ENCODE peak calls at places on chromosomes 5 and 9, in five cellular contexts. One of them, this sample, is unnamed.

GRCh38 chr5:68285857-68286611 is 70.5 kb downstream of the PIK3R1 start:
- DNase-seq in K562: peak
- DNase-seq in endothelial cell of umbilical vein: peak
- DNase-seq in HepG2: peak
- DNase-seq in HCT116: peak
- DNase-seq in this sample: peak

GRCh38 chr5:178365501-178366440 is 133.2 kb upstream of the PHYKPL start:
- DNase-seq in HepG2: no peak
- DNase-seq in K562: no peak
- DNase-seq in endothelial cell of umbilical vein: no peak
- DNase-seq in HCT116: no peak
- DNase-seq in this sample: no peak

GRCh38 chr9:304106-304505 is 89.4 kb downstream of the DOCK8 start:
- DNase-seq in endothelial cell of umbilical vein: no peak
- DNase-seq in K562: no peak
- DNase-seq in HepG2: no peak
- DNase-seq in HCT116: no peak
- DNase-seq in this sample: no peak

GRCh38 chr5:10288600-10289213 is 19.0 kb downstream of the CMBL start:
- DNase-seq in HepG2: no peak
- DNase-seq in endothelial cell of umbilical vein: no peak
- DNase-seq in HCT116: no peak
- DNase-seq in K562: no peak
- DNase-seq in this sample: no peak

GRCh38 chr9:89794918-89795317 is 190.1 kb downstream of the GADD45G start:
- DNase-seq in HepG2: no peak
- DNase-seq in K562: no peak
- DNase-seq in endothelial cell of umbilical vein: no peak
- DNase-seq in HCT116: no peak
- DNase-seq in this sample: no peak

GRCh38 chr5:170693701-170694100 is 89.8 kb upstream of the GABRP start:
- DNase-seq in HepG2: no peak
- DNase-seq in K562: no peak
- DNase-seq in HCT116: no peak
- DNase-seq in endothelial cell of umbilical vein: no peak
- DNase-seq in this sample: no peak

GRCh38 chr5:17315710-17316221 is 98.3 kb downstream of the BASP1 start:
- DNase-seq in K562: no peak
- DNase-seq in HCT116: no peak
- DNase-seq in HepG2: no peak
- DNase-seq in endothelial cell of umbilical vein: no peak
- DNase-seq in this sample: no peak

GRCh38 chr5:43156388-43156787 is 35.6 kb upstream of the NIM1K start:
- DNase-seq in endothelial cell of umbilical vein: no peak
- DNase-seq in HepG2: no peak
- DNase-seq in K562: no peak
- DNase-seq in HCT116: no peak
- DNase-seq in this sample: no peak

GRCh38 chr9:96875460-96876142 is 21.3 kb upstream of the ZNF782 start:
- DNase-seq in endothelial cell of umbilical vein: peak
- DNase-seq in K562: no peak
- DNase-seq in HepG2: peak
- DNase-seq in HCT116: peak
- DNase-seq in this sample: peak

GRCh38 chr5:41176952-41177351 is 36.4 kb downstream of the C6 start:
- DNase-seq in K562: no peak
- DNase-seq in HepG2: no peak
- DNase-seq in endothelial cell of umbilical vein: no peak
- DNase-seq in HCT116: no peak
- DNase-seq in this sample: no peak

GRCh38 chr9:33908114-33908513 is 91.2 kb downstream of the UBE2R2 start:
- DNase-seq in HCT116: no peak
- DNase-seq in K562: no peak
- DNase-seq in HepG2: no peak
- DNase-seq in endothelial cell of umbilical vein: no peak
- DNase-seq in this sample: no peak

GRCh38 chr9:18721267-18722079 is 247.5 kb downstream of the ADAMTSL1 start:
- DNase-seq in HepG2: no peak
- DNase-seq in K562: no peak
- DNase-seq in HCT116: no peak
- DNase-seq in endothelial cell of umbilical vein: no peak
- DNase-seq in this sample: no peak

GRCh38 chr5:95760291-95761191 is 29.4 kb downstream of the RHOBTB3 start:
- DNase-seq in HCT116: no peak
- DNase-seq in K562: no peak
- DNase-seq in endothelial cell of umbilical vein: peak
- DNase-seq in HepG2: peak
- DNase-seq in this sample: peak

GRCh38 chr9:2800385-2801179 is 43.3 kb downstream of the PUM3 start:
- DNase-seq in HepG2: peak
- DNase-seq in K562: no peak
- DNase-seq in endothelial cell of umbilical vein: no peak
- DNase-seq in HCT116: no peak
- DNase-seq in this sample: no peak

GRCh38 chr9:134570151-134570621 is 71.4 kb upstream of the COL5A1 start:
- DNase-seq in K562: no peak
- DNase-seq in HepG2: no peak
- DNase-seq in endothelial cell of umbilical vein: no peak
- DNase-seq in HCT116: no peak
- DNase-seq in this sample: no peak

GRCh38 chr5:159877894-159878448 is 38.3 kb upstream of the ADRA1B start:
- DNase-seq in endothelial cell of umbilical vein: no peak
- DNase-seq in HCT116: no peak
- DNase-seq in HepG2: no peak
- DNase-seq in K562: no peak
- DNase-seq in this sample: no peak

GRCh38 chr5:124021066-124021641 is 509.2 kb downstream of the CSNK1G3 start:
- DNase-seq in K562: no peak
- DNase-seq in HepG2: no peak
- DNase-seq in HCT116: no peak
- DNase-seq in endothelial cell of umbilical vein: no peak
- DNase-seq in this sample: no peak

GRCh38 chr5:57007349-57007748 is 55.4 kb upstream of the MIER3 start:
- DNase-seq in HCT116: no peak
- DNase-seq in HepG2: no peak
- DNase-seq in K562: no peak
- DNase-seq in endothelial cell of umbilical vein: no peak
- DNase-seq in this sample: no peak

GRCh38 chr5:108238936-108239887 is 142.7 kb downstream of the FBXL17 start:
- DNase-seq in HepG2: no peak
- DNase-seq in endothelial cell of umbilical vein: no peak
- DNase-seq in HCT116: peak
- DNase-seq in K562: no peak
- DNase-seq in this sample: no peak

GRCh38 chr9:136338511-136338910 is 11.2 kb downstream of the GPSM1 start:
- DNase-seq in K562: no peak
- DNase-seq in endothelial cell of umbilical vein: no peak
- DNase-seq in HCT116: no peak
- DNase-seq in HepG2: no peak
- DNase-seq in this sample: no peak

GRCh38 chr5:115366223-115366622 is 69.8 kb upstream of the CCDC112 start:
- DNase-seq in K562: peak
- DNase-seq in HCT116: no peak
- DNase-seq in HepG2: no peak
- DNase-seq in endothelial cell of umbilical vein: peak
- DNase-seq in this sample: no peak

GRCh38 chr5:170341545-170341944 is 44.0 kb upstream of the LCP2 start:
- DNase-seq in HepG2: no peak
- DNase-seq in K562: no peak
- DNase-seq in HCT116: no peak
- DNase-seq in endothelial cell of umbilical vein: no peak
- DNase-seq in this sample: no peak

GRCh38 chr5:73395274-73395673 is 53.3 kb downstream of the FOXD1 start:
- DNase-seq in K562: no peak
- DNase-seq in HepG2: no peak
- DNase-seq in HCT116: no peak
- DNase-seq in endothelial cell of umbilical vein: no peak
- DNase-seq in this sample: no peak

GRCh38 chr9:135536166-135536565 is 9.8 kb upstream of the OBP2A start:
- DNase-seq in endothelial cell of umbilical vein: no peak
- DNase-seq in HepG2: no peak
- DNase-seq in K562: no peak
- DNase-seq in HCT116: no peak
- DNase-seq in this sample: no peak

GRCh38 chr9:37920471-37921167 is 16.7 kb upstream of the SLC25A51 start:
- DNase-seq in HepG2: no peak
- DNase-seq in K562: peak
- DNase-seq in HCT116: no peak
- DNase-seq in endothelial cell of umbilical vein: no peak
- DNase-seq in this sample: no peak

GRCh38 chr5:151132959-151133358 is 24.6 kb downstream of the ANXA6 start:
- DNase-seq in K562: no peak
- DNase-seq in endothelial cell of umbilical vein: no peak
- DNase-seq in HCT116: no peak
- DNase-seq in HepG2: no peak
- DNase-seq in this sample: no peak

GRCh38 chr5:137201876-137202275 is 297.2 kb downstream of the SPOCK1 start:
- DNase-seq in endothelial cell of umbilical vein: no peak
- DNase-seq in K562: no peak
- DNase-seq in HepG2: no peak
- DNase-seq in HCT116: no peak
- DNase-seq in this sample: no peak

GRCh38 chr5:10030219-10030831 is 219.4 kb downstream of the ATPSCKMT start:
- DNase-seq in K562: no peak
- DNase-seq in endothelial cell of umbilical vein: no peak
- DNase-seq in HCT116: peak
- DNase-seq in HepG2: peak
- DNase-seq in this sample: no peak

GRCh38 chr9:2026181-2026580 is 11.0 kb downstream of the SMARCA2 start:
- DNase-seq in K562: no peak
- DNase-seq in endothelial cell of umbilical vein: no peak
- DNase-seq in HepG2: no peak
- DNase-seq in HCT116: no peak
- DNase-seq in this sample: peak

GRCh38 chr9:70932097-70932496 is 189.3 kb downstream of the TRPM3 start:
- DNase-seq in HCT116: no peak
- DNase-seq in HepG2: no peak
- DNase-seq in K562: no peak
- DNase-seq in endothelial cell of umbilical vein: no peak
- DNase-seq in this sample: no peak

GRCh38 chr9:96453625-96454024 is 3.7 kb downstream of the HABP4 start:
- DNase-seq in K562: no peak
- DNase-seq in HepG2: peak
- DNase-seq in endothelial cell of umbilical vein: peak
- DNase-seq in HCT116: no peak
- DNase-seq in this sample: no peak

GRCh38 chr5:61306531-61307195 is 25.4 kb upstream of the ZSWIM6 start:
- DNase-seq in HepG2: no peak
- DNase-seq in K562: no peak
- DNase-seq in endothelial cell of umbilical vein: no peak
- DNase-seq in HCT116: no peak
- DNase-seq in this sample: no peak

GRCh38 chr5:125313555-125313954 is 567.1 kb upstream of the ZNF608 start:
- DNase-seq in endothelial cell of umbilical vein: no peak
- DNase-seq in HepG2: no peak
- DNase-seq in HCT116: no peak
- DNase-seq in K562: no peak
- DNase-seq in this sample: no peak
- TF ChIP-seq POLR2AphosphoS5 in endothelial cell of umbilical vein: no peak
- TF ChIP-seq POLR2AphosphoS5 in HepG2: no peak
- TF ChIP-seq POLR2AphosphoS5 in HCT116: no peak
- TF ChIP-seq POLR2AphosphoS5 in K562: no peak
- TF ChIP-seq POLR2AphosphoS5 in this sample: no peak

GRCh38 chr9:109771796-109772525 is 8.0 kb upstream of the PALM2AKAP2 start:
- DNase-seq in K562: no peak
- DNase-seq in HCT116: no peak
- DNase-seq in endothelial cell of umbilical vein: no peak
- DNase-seq in HepG2: no peak
- DNase-seq in this sample: no peak
- H3K9ac ChIP-seq in K562: no peak
- H3K9ac ChIP-seq in HCT116: no peak
- H3K9ac ChIP-seq in endothelial cell of umbilical vein: no peak
- H3K9ac ChIP-seq in HepG2: no peak
- H3K9ac ChIP-seq in this sample: peak

DNA sequence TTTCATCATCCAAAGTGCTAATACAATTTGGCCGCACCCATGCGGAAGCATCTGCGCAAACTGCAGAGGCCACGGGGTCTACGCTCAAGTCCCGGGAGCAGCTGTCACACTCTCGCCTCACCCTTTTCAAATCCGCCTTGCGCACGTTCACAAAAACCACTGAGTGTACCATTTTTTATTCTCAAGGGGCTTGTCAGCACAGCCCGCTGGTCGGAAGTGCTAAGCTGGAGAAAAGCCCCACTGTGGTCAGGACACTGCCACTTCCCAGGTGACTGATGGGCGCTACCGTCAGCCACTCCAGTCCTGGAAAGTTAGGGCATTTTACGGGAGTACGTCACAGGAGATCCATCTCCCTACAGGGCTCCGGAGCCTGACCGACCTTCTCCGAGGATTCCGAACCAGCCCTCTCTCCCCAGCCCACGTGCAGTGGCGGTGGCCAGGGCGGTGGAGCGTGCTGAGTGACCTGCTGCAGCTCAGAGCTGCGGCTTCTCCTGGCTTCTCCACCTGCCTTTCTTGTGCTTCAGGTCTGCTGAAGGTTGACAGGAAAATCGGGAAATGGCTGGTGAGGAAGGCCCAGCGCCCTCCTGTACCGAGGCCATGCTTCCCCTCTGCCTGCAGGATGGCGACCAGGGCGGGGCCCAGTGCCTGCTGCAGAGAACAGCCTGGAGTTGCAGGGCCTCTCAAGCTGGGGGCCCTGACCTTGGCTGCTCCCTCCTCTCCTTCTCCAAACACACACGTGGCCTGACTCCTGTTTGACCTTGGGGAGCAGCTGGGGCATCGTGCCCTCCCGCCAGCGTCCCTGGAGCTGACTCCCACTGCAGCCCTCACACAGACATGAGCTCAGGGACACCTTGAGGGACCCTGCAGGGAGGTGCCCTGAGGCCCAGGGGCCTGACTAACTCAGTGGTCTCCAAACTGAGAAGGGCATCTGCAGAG is 14.3 kb downstream of the RASGEF1C start:
- DNase-seq in K562: no peak
- DNase-seq in HCT116: no peak
- DNase-seq in HepG2: no peak
- DNase-seq in endothelial cell of umbilical vein: no peak
- DNase-seq in this sample: no peak
- TF ChIP-seq POLR2AphosphoS5 in K562: no peak
- TF ChIP-seq POLR2AphosphoS5 in HCT116: no peak
- TF ChIP-seq POLR2AphosphoS5 in HepG2: no peak
- TF ChIP-seq POLR2AphosphoS5 in endothelial cell of umbilical vein: no peak
- TF ChIP-seq POLR2AphosphoS5 in this sample: no peak

GRCh38 chr5:142446131-142446959 is 121.5 kb upstream of the SPRY4 start:
- DNase-seq in endothelial cell of umbilical vein: peak
- DNase-seq in HCT116: peak
- DNase-seq in K562: peak
- DNase-seq in HepG2: peak
- DNase-seq in this sample: no peak

GRCh38 chr5:142447887-142448286 is 123.1 kb upstream of the SPRY4 start:
- DNase-seq in K562: no peak
- DNase-seq in HCT116: no peak
- DNase-seq in HepG2: no peak
- DNase-seq in endothelial cell of umbilical vein: no peak
- DNase-seq in this sample: no peak

GRCh38 chr5:142446960-142447279 is 122.1 kb upstream of the SPRY4 start:
- DNase-seq in endothelial cell of umbilical vein: no peak
- DNase-seq in K562: no peak
- DNase-seq in HCT116: no peak
- DNase-seq in HepG2: no peak
- DNase-seq in this sample: no peak

GRCh38 chr5:142453801-142454381 is 129.1 kb upstream of the SPRY4 start:
- DNase-seq in HepG2: no peak
- DNase-seq in K562: no peak
- DNase-seq in HCT116: no peak
- DNase-seq in endothelial cell of umbilical vein: no peak
- DNase-seq in this sample: no peak

GRCh38 chr5:142450419-142450818 is 125.6 kb upstream of the SPRY4 start:
- DNase-seq in endothelial cell of umbilical vein: no peak
- DNase-seq in HCT116: no peak
- DNase-seq in K562: no peak
- DNase-seq in HepG2: no peak
- DNase-seq in this sample: no peak
- H3K9ac ChIP-seq in endothelial cell of umbilical vein: no peak
- H3K9ac ChIP-seq in HCT116: no peak
- H3K9ac ChIP-seq in K562: no peak
- H3K9ac ChIP-seq in HepG2: no peak
- H3K9ac ChIP-seq in this sample: no peak